ENCODE peak calls at places on chromosomes 6 and 20, in nine cellular contexts. One of them, this sample, is unnamed.

GRCh38 chr6:24933868-24934401 is 1.8 kb downstream of the RIPOR2 start:
- DNase-seq in endothelial cell of umbilical vein: peak
- DNase-seq in prostate gland: no peak
- DNase-seq in GM23338: peak
- DNase-seq in HepG2: peak
- DNase-seq in upper lobe of left lung: no peak
- DNase-seq in suprapubic skin: no peak
- DNase-seq in transverse colon: peak
- DNase-seq in HCT116: peak
- DNase-seq in this sample: no peak

GRCh38 chr6:87929843-87930288 is 117.8 kb upstream of the SPACA1 start:
- DNase-seq in HepG2: peak
- DNase-seq in transverse colon: peak
- DNase-seq in HCT116: peak
- DNase-seq in prostate gland: peak
- DNase-seq in endothelial cell of umbilical vein: peak
- DNase-seq in suprapubic skin: peak
- DNase-seq in GM23338: peak
- DNase-seq in upper lobe of left lung: no peak
- DNase-seq in this sample: peak

GRCh38 chr6:105803439-105803838 is 282.7 kb upstream of the PRDM1 start:
- DNase-seq in GM23338: no peak
- DNase-seq in endothelial cell of umbilical vein: no peak
- DNase-seq in upper lobe of left lung: no peak
- DNase-seq in HepG2: no peak
- DNase-seq in transverse colon: no peak
- DNase-seq in suprapubic skin: no peak
- DNase-seq in prostate gland: no peak
- DNase-seq in HCT116: no peak
- DNase-seq in this sample: no peak

GRCh38 chr20:53124075-53124532 is 151.9 kb downstream of the TSHZ2 start:
- DNase-seq in HCT116: no peak
- DNase-seq in upper lobe of left lung: no peak
- DNase-seq in GM23338: no peak
- DNase-seq in suprapubic skin: peak
- DNase-seq in HepG2: no peak
- DNase-seq in prostate gland: no peak
- DNase-seq in transverse colon: no peak
- DNase-seq in endothelial cell of umbilical vein: no peak
- DNase-seq in this sample: no peak

GRCh38 chr6:28985396-28986164 is 19.5 kb downstream of the ZNF311 start:
- DNase-seq in endothelial cell of umbilical vein: peak
- DNase-seq in GM23338: peak
- DNase-seq in prostate gland: peak
- DNase-seq in HepG2: peak
- DNase-seq in HCT116: peak
- DNase-seq in transverse colon: peak
- DNase-seq in upper lobe of left lung: no peak
- DNase-seq in suprapubic skin: peak
- DNase-seq in this sample: peak

GRCh38 chr6:14706378-14706929 is 539.4 kb upstream of the JARID2 start:
- DNase-seq in endothelial cell of umbilical vein: no peak
- DNase-seq in GM23338: no peak
- DNase-seq in upper lobe of left lung: no peak
- DNase-seq in HCT116: peak
- DNase-seq in prostate gland: no peak
- DNase-seq in transverse colon: peak
- DNase-seq in suprapubic skin: no peak
- DNase-seq in HepG2: no peak
- DNase-seq in this sample: no peak

GRCh38 chr6:152129606-152130249 is 322.2 kb downstream of the ESR1 start:
- DNase-seq in endothelial cell of umbilical vein: peak
- DNase-seq in GM23338: peak
- DNase-seq in HepG2: no peak
- DNase-seq in prostate gland: no peak
- DNase-seq in suprapubic skin: peak
- DNase-seq in upper lobe of left lung: peak
- DNase-seq in transverse colon: no peak
- DNase-seq in HCT116: no peak
- DNase-seq in this sample: no peak

GRCh38 chr6:140846518-140847277 is 1286.0 kb upstream of the GJE1 start:
- DNase-seq in GM23338: no peak
- DNase-seq in prostate gland: no peak
- DNase-seq in transverse colon: no peak
- DNase-seq in upper lobe of left lung: no peak
- DNase-seq in HepG2: no peak
- DNase-seq in HCT116: no peak
- DNase-seq in endothelial cell of umbilical vein: peak
- DNase-seq in suprapubic skin: no peak
- DNase-seq in this sample: no peak

GRCh38 chr6:14165091-14165490 is 47.5 kb downstream of the CD83 start:
- DNase-seq in prostate gland: no peak
- DNase-seq in upper lobe of left lung: no peak
- DNase-seq in suprapubic skin: no peak
- DNase-seq in endothelial cell of umbilical vein: no peak
- DNase-seq in HepG2: no peak
- DNase-seq in transverse colon: no peak
- DNase-seq in HCT116: no peak
- DNase-seq in GM23338: no peak
- DNase-seq in this sample: no peak

GRCh38 chr6:32968093-32968769 is at the start of gene BRD2:
- DNase-seq in prostate gland: peak
- DNase-seq in HCT116: peak
- DNase-seq in suprapubic skin: peak
- DNase-seq in transverse colon: peak
- DNase-seq in HepG2: peak
- DNase-seq in GM23338: peak
- DNase-seq in upper lobe of left lung: peak
- DNase-seq in endothelial cell of umbilical vein: peak
- DNase-seq in this sample: peak

GRCh38 chr6:163438940-163439335 is 24.4 kb downstream of the QKI start:
- DNase-seq in GM23338: no peak
- DNase-seq in transverse colon: peak
- DNase-seq in upper lobe of left lung: no peak
- DNase-seq in endothelial cell of umbilical vein: no peak
- DNase-seq in suprapubic skin: peak
- DNase-seq in HepG2: peak
- DNase-seq in prostate gland: no peak
- DNase-seq in HCT116: no peak
- DNase-seq in this sample: peak

DNA sequence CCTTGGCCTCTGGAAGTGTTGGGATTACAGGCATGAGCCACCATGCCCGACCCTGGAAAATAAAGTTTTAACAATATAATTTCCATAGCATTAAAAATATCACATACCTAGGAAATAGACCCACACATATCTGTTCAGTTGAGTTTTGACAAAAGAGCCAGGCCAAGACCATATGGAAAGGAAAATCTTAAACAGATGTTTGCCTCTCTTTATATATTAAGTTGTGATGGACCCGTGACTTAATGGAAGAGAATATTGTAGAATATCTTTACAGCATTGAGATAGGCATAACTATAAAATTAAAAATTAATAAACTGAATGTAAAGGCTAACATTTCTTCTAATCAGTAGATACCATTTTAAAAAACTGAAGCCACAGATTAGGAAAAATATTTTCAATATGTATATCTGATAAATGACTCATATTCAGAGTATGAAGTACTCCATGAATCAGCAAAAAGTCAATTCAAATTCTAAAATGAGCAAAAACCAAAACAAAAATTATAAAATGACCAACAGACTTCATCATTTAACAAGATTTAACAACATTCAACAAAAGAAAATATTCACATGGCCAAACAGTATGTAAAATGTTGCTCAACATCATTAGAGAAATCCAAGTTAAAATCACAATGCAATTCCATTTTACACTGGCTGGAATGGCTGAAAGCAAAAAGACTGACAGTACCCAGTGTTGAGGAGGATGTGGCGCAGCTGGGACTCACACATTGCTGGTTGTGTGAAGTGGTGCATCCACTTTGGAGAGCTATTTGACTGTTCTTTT is 43.3 kb downstream of the GTF2H5 start:
- DNase-seq in upper lobe of left lung: no peak
- DNase-seq in HCT116: no peak
- DNase-seq in suprapubic skin: no peak
- DNase-seq in endothelial cell of umbilical vein: peak
- DNase-seq in transverse colon: no peak
- DNase-seq in prostate gland: no peak
- DNase-seq in GM23338: no peak
- DNase-seq in HepG2: no peak
- DNase-seq in this sample: no peak
- TF ChIP-seq POLR2AphosphoS5 in upper lobe of left lung: no peak
- TF ChIP-seq POLR2AphosphoS5 in HCT116: no peak
- TF ChIP-seq POLR2AphosphoS5 in suprapubic skin: no peak
- TF ChIP-seq POLR2AphosphoS5 in endothelial cell of umbilical vein: no peak
- TF ChIP-seq POLR2AphosphoS5 in transverse colon: no peak
- TF ChIP-seq POLR2AphosphoS5 in prostate gland: no peak
- TF ChIP-seq POLR2AphosphoS5 in GM23338: no peak
- TF ChIP-seq POLR2AphosphoS5 in HepG2: no peak
- TF ChIP-seq POLR2AphosphoS5 in this sample: no peak

GRCh38 chr6:50713977-50714486 is 706 bp downstream of the TFAP2D start:
- DNase-seq in suprapubic skin: no peak
- DNase-seq in GM23338: no peak
- DNase-seq in transverse colon: no peak
- DNase-seq in HCT116: no peak
- DNase-seq in upper lobe of left lung: peak
- DNase-seq in endothelial cell of umbilical vein: no peak
- DNase-seq in HepG2: no peak
- DNase-seq in prostate gland: no peak
- DNase-seq in this sample: no peak
- TF ChIP-seq POLR2AphosphoS5 in suprapubic skin: no peak
- TF ChIP-seq POLR2AphosphoS5 in GM23338: no peak
- TF ChIP-seq POLR2AphosphoS5 in transverse colon: no peak
- TF ChIP-seq POLR2AphosphoS5 in HCT116: no peak
- TF ChIP-seq POLR2AphosphoS5 in upper lobe of left lung: no peak
- TF ChIP-seq POLR2AphosphoS5 in endothelial cell of umbilical vein: no peak
- TF ChIP-seq POLR2AphosphoS5 in HepG2: no peak
- TF ChIP-seq POLR2AphosphoS5 in prostate gland: no peak
- TF ChIP-seq POLR2AphosphoS5 in this sample: no peak

DNA sequence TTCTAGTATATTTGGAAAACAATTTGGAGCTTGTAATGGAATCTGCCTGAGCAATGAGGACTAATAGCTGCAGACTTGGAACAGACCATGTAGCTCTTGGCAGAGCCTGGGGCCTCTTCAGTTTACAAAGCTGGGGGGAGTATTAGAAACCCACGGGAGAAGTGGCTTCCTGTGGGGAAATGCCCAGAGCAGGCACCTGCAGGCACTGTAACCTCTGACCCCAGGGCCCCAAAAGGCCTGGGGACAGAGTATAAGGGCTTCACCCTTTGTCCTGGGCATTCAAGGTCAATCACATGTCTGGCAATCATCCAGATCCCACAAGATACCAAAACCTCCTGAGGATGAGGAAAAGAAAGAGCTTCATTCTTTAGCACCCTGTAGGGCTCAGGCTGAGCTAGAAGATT is 19.4 kb downstream of the PKIG start:
- DNase-seq in suprapubic skin: no peak
- DNase-seq in transverse colon: peak
- DNase-seq in HepG2: no peak
- DNase-seq in HCT116: no peak
- DNase-seq in endothelial cell of umbilical vein: peak
- DNase-seq in upper lobe of left lung: no peak
- DNase-seq in GM23338: no peak
- DNase-seq in prostate gland: peak
- DNase-seq in this sample: no peak
- TF ChIP-seq POLR2AphosphoS5 in suprapubic skin: no peak
- TF ChIP-seq POLR2AphosphoS5 in transverse colon: no peak
- TF ChIP-seq POLR2AphosphoS5 in HepG2: no peak
- TF ChIP-seq POLR2AphosphoS5 in HCT116: no peak
- TF ChIP-seq POLR2AphosphoS5 in endothelial cell of umbilical vein: peak
- TF ChIP-seq POLR2AphosphoS5 in upper lobe of left lung: peak
- TF ChIP-seq POLR2AphosphoS5 in GM23338: no peak
- TF ChIP-seq POLR2AphosphoS5 in prostate gland: peak
- TF ChIP-seq POLR2AphosphoS5 in this sample: peak

DNA sequence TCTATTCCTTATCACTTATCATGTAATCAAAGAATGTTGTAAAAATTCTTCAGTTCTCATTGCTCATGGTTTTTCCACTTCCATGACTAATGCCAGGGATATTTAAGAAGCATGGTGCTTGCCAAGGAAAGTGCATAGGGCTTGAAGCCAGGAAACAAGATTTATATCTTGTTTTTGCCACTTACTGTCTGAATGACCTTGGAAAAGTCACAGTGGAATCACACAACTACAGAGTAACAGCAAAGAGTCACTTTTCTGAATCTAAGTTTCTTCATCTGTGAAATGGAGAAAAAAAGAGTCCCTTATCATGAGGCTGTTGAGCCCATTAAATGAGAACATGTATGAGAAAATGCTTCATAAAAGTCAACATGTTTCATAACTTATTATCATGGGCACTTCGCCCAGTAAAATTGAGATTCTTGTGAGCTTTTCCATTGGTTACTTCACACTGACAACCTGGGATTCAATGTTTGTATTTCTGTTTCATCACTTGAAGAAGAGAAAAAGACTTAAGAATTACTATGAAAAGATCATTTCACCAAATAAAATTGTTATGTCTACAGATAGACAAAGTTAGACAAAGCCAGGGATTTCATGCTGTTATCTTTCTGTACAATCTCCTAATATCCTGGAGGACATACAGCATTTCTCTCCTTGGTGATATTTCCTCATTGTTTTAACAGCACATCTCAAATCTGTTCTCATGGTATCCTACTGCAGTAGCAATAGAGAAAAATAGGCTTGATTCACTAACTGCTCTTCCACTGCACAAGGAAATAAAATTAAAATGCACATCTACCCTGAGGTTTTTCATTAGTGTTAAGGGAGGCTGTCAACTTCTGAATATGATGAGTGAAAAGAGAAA is 7.6 kb upstream of the BMP5 start:
- DNase-seq in HepG2: no peak
- DNase-seq in suprapubic skin: no peak
- DNase-seq in transverse colon: no peak
- DNase-seq in GM23338: no peak
- DNase-seq in prostate gland: no peak
- DNase-seq in HCT116: no peak
- DNase-seq in endothelial cell of umbilical vein: peak
- DNase-seq in upper lobe of left lung: no peak
- DNase-seq in this sample: no peak
- TF ChIP-seq POLR2AphosphoS5 in HepG2: no peak
- TF ChIP-seq POLR2AphosphoS5 in suprapubic skin: no peak
- TF ChIP-seq POLR2AphosphoS5 in transverse colon: no peak
- TF ChIP-seq POLR2AphosphoS5 in GM23338: no peak
- TF ChIP-seq POLR2AphosphoS5 in prostate gland: no peak
- TF ChIP-seq POLR2AphosphoS5 in HCT116: no peak
- TF ChIP-seq POLR2AphosphoS5 in endothelial cell of umbilical vein: peak
- TF ChIP-seq POLR2AphosphoS5 in upper lobe of left lung: no peak
- TF ChIP-seq POLR2AphosphoS5 in this sample: no peak